ENCODE peak calls at places on chromosomes 11 and 22, in seven cellular contexts. M is MM.1S, Y is Peyer's patch, Z is endothelial cell, C is uterus, I is right lobe of liver, G is right atrium auricular region. E is an unnamed sample.

GRCh38 chr11:66408488-66409214 is 12.2 kb upstream of the NPAS4 start:
- DNase-seq in M (peak), Y (peak), Z (peak), C (peak), I (peak), G (peak), E (peak)

GRCh38 chr11:68033708-68034045 is 3.2 kb downstream of the NDUFS8 start:
- DNase-seq in M (no peak), Y (no peak), Z (no peak), C (no peak), I (peak), G (peak), E (no peak)

GRCh38 chr11:130431337-130431773 is 2.9 kb upstream of the ADAMTS8 start:
- DNase-seq in M (peak), Y (peak), Z (peak), C (peak), I (no peak), G (peak), E (peak)

GRCh38 chr22:33699176-33699575 is 221.1 kb downstream of the LARGE1 start:
- DNase-seq in M (no peak), Y (no peak), Z (no peak), C (no peak), I (no peak), G (no peak), E (no peak)

GRCh38 chr22:28351585-28351984 is 328.1 kb downstream of the TTC28 start:
- DNase-seq in M (no peak), Y (no peak), Z (no peak), C (no peak), I (no peak), G (no peak), E (no peak)

GRCh38 chr22:45072322-45072903 is 62.6 kb upstream of the PHF21B start:
- DNase-seq in M (no peak), Y (no peak), Z (no peak), C (peak), I (no peak), G (no peak), E (peak)

GRCh38 chr11:32890843-32891656 is 1.6 kb upstream of the QSER1 start:
- DNase-seq in M (no peak), Y (no peak), Z (no peak), C (no peak), I (no peak), G (no peak), E (no peak)

GRCh38 chr11:7672960-7673723 is at the start of gene CYB5R2:
- DNase-seq in M (no peak), Y (peak), Z (peak), C (peak), I (no peak), G (no peak), E (no peak)

GRCh38 chr11:134781335-134781970 is 369.4 kb upstream of the B3GAT1 start:
- DNase-seq in M (no peak), Y (no peak), Z (no peak), C (no peak), I (no peak), G (no peak), E (no peak)

GRCh38 chr11:1203505-1204271 is 19.2 kb upstream of the MUC5B start:
- DNase-seq in M (no peak), Y (no peak), Z (no peak), C (no peak), I (peak), G (no peak), E (peak)

GRCh38 chr11:127345819-127346459 is 345.4 kb upstream of the KIRREL3 start:
- DNase-seq in M (peak), Y (no peak), Z (peak), C (no peak), I (no peak), G (no peak), E (peak)

GRCh38 chr11:66715346-66716085 is 13.5 kb downstream of the SPTBN2 start:
- DNase-seq in M (no peak), Y (no peak), Z (no peak), C (no peak), I (no peak), G (no peak), E (no peak)

GRCh38 chr11:447923-448731 is 2.0 kb upstream of the PTDSS2 start:
- DNase-seq in M (peak), Y (peak), Z (peak), C (peak), I (peak), G (peak), E (peak)

GRCh38 chr11:295351-296205 is 3.7 kb downstream of the IFITM5 start:
- DNase-seq in M (no peak), Y (no peak), Z (no peak), C (no peak), I (peak), G (no peak), E (no peak)

GRCh38 chr22:37328017-37328416 is 45.7 kb downstream of the CYTH4 start:
- DNase-seq in M (no peak), Y (no peak), Z (no peak), C (no peak), I (no peak), G (no peak), E (peak)

GRCh38 chr22:26428515-26429457 is at the start of gene ASPHD2:
- DNase-seq in M (peak), Y (peak), Z (peak), C (peak), I (peak), G (no peak), E (peak)

GRCh38 chr11:23124996-23125395 is 264.7 kb upstream of the CCDC179 start:
- DNase-seq in M (no peak), Y (no peak), Z (no peak), C (no peak), I (no peak), G (no peak), E (no peak)

GRCh38 chr11:47189100-47189834 is 3.0 kb upstream of the PACSIN3 start:
- DNase-seq in M (no peak), Y (no peak), Z (no peak), C (no peak), I (peak), G (no peak), E (peak)

GRCh38 chr11:93700830-93701229 is 39.3 kb downstream of the CEP295 start:
- DNase-seq in M (no peak), Y (no peak), Z (no peak), C (no peak), I (no peak), G (no peak), E (no peak)

GRCh38 chr22:43343262-43343988 is at the start of gene SCUBE1:
- DNase-seq in M (peak), Y (peak), Z (peak), C (peak), I (peak), G (no peak), E (no peak)

GRCh38 chr11:10050561-10050960 is 243.5 kb downstream of the SBF2 start:
- DNase-seq in M (no peak), Y (no peak), Z (no peak), C (no peak), I (no peak), G (no peak), E (peak)

GRCh38 chr11:111840143-111840542 is 31.2 kb downstream of the ALG9 start:
- DNase-seq in M (no peak), Y (no peak), Z (no peak), C (no peak), I (no peak), G (no peak), E (no peak)

GRCh38 chr11:83815736-83816135 is 529.6 kb upstream of the CCDC90B start:
- DNase-seq in M (no peak), Y (no peak), Z (no peak), C (no peak), I (no peak), G (no peak), E (no peak)

GRCh38 chr22:45709004-45709739 is 37.5 kb downstream of the ATXN10 start:
- DNase-seq in M (no peak), Y (no peak), Z (no peak), C (no peak), I (no peak), G (no peak), E (peak)

GRCh38 chr11:8258289-8258688 is 5.4 kb downstream of the LMO1 start:
- DNase-seq in M (no peak), Y (no peak), Z (no peak), C (no peak), I (peak), G (no peak), E (peak)

GRCh38 chr11:100980156-100980555 is 149.5 kb downstream of the PGR start:
- DNase-seq in M (no peak), Y (no peak), Z (no peak), C (no peak), I (no peak), G (no peak), E (peak)
- TF ChIP-seq CTCF in M (peak), Y (no peak), Z (no peak), C (peak), I (peak), G (no peak), E (no peak)

DNA sequence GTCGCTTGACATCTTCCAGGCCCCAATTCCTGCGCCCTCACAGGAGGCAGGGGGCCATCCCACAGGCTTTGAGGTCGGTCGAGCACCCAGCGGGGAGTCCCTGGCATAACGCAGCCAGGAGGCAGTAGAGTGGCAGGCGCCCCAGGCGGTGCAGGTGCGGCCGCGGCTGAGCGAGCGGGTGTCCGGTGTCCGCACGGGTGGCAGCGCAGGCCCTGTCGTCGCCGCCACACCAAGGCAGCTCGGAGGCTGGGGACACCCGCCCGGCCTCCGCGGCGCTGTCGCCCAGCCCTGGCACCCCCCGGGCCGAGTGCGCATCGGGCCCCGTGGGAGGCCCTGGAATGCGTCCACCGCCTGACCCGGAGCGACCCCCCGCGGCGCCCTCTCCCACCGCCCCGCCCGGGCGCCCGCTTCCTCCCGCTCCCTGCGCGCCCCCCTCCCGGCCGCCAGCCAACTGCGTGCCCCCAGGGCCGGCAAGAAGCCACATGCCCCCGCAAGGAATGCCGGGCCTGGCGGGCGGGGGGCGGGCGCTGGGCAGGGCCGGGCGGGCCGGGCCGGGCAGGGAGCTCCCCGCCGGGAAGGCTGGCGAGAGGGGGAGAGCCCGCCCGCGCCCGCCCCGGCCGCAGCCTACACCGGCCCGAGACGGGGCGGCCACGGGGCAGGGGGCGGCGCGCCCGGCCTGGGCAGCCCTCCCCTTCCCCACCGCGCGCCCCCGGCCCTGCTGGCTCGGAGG is 33.9 kb downstream of the PRDM11 start:
- DNase-seq in M (peak), Y (peak), Z (peak), C (peak), I (no peak), G (no peak), E (peak)
- TF ChIP-seq CTCF in M (peak), Y (peak), Z (no peak), C (peak), I (peak), G (peak), E (peak)

DNA sequence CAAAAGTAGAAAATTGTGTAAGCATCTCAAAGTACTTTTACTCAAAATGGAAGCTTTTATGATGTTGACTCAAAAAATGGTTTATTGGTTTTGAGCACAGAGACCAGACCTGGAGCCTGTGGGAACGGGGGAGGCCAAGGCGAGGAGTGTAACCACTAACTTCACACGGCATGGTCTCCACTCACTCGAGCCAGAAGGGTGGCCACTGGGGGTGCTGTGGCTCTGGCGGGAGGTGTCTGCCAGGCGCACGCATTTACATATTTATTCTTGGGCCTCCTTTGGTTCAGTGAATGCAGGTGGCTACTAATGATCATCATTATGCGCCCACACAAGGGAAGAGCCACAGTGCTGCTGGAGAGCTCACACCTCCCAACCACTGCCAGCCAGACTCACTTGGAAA is 64.6 kb downstream of the FLRT1 start:
- DNase-seq in M (no peak), Y (peak), Z (no peak), C (no peak), I (no peak), G (no peak), E (no peak)
- TF ChIP-seq CTCF in M (peak), Y (no peak), Z (no peak), C (no peak), I (no peak), G (no peak), E (no peak)

GRCh38 chr11:122293298-122294023 is 177.4 kb upstream of the BLID start:
- DNase-seq in M (no peak), Y (no peak), Z (no peak), C (no peak), I (no peak), G (no peak), E (peak)
- TF ChIP-seq CTCF in M (no peak), Y (no peak), Z (no peak), C (no peak), I (peak), G (no peak), E (peak)

DNA sequence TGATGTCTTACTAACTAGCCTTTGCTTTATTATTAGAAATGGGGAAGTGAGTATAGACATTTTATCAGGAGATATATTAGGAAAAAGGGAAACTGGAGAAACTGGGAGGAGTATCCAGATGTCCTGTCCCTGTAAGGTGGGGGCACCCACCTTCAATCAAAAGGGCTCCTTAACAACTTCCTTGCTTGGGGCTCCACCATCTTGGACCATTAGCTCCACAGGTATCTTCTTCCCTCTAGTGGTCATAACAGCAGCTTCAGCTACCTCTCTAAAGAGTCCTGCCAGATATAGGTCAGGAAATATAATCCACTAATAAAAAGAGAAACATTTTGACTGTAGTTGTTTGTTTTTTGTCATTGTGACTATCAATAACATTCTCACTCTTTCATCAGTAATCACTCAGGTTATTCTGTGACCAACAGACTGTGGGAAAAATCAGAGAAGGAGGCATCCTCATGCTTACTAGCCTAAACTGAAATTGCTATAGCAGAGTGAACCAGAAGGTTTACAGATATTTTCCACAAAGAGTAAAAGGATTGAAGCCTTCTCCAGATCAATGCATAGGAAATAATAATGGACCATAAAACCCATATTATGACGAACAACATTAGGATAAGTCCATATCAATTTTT is 10.4 kb downstream of the OR51B4 start:
- DNase-seq in M (peak), Y (no peak), Z (no peak), C (no peak), I (no peak), G (no peak), E (peak)
- TF ChIP-seq CTCF in M (peak), Y (no peak), Z (peak), C (no peak), I (peak), G (no peak), E (peak)

DNA sequence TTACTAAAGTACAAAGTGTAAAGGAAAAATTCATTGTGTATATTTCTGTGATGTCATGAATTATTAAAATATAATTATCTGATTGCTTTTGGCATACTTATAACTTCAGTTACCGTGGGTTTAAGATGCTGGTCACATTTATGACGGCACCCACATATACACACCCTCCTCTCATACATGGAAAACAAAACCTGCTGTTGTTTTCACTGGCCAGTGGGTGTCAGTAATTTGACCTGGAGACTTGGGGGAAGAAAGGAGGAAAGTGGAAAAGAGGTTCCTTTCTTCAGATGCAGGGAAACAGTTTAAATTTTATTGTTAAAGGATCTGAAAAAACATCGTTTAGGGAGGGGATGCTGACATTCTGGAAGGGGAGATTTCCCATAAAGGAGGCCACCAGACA is 742 bp upstream of the BBOX1 start:
- DNase-seq in M (no peak), Y (no peak), Z (no peak), C (no peak), I (no peak), G (no peak), E (no peak)
- TF ChIP-seq CTCF in M (no peak), Y (no peak), Z (no peak), C (no peak), I (peak), G (no peak), E (peak)